ENCODE peak calls at places on chromosome 4, in four cellular contexts. Q is cardiac muscle cell, W is ascending aorta, V is Karpas-422. D is an unnamed sample.

GRCh38 chr4:21512351-21512750 is 436.2 kb downstream of the KCNIP4 start:
- DNase-seq in Q (peak; percentile 73), W (no peak), V (peak; percentile 74), D (no peak)

GRCh38 chr4:14446311-14446710 is 556.0 kb upstream of the CPEB2 start:
- DNase-seq in Q (no peak), W (no peak), V (no peak), D (no peak)

GRCh38 chr4:24910504-24910903 is 2.3 kb downstream of the CCDC149 start:
- DNase-seq in Q (no peak), W (no peak), V (no peak), D (no peak)

GRCh38 chr4:3813151-3813905 is 47.1 kb downstream of the ADRA2C start:
- DNase-seq in Q (no peak), W (no peak), V (no peak), D (peak; percentile 8)

GRCh38 chr4:47451657-47452056 is 11.8 kb downstream of the COMMD8 start:
- DNase-seq in Q (no peak), W (no peak), V (no peak), D (peak; percentile 46)

GRCh38 chr4:54165011-54165410 is 64.1 kb upstream of the PDGFRA start:
- DNase-seq in Q (no peak), W (no peak), V (no peak), D (no peak)

GRCh38 chr4:102781570-102781969 is 20.8 kb upstream of the MANBA start:
- DNase-seq in Q (no peak), W (no peak), V (no peak), D (no peak)

GRCh38 chr4:6092131-6092530 is 73.9 kb upstream of the C4orf50 start:
- DNase-seq in Q (no peak), W (no peak), V (no peak), D (no peak)

GRCh38 chr4:136637071-136637777 is 895.1 kb downstream of the PCDH18 start:
- DNase-seq in Q (peak; percentile 44), W (no peak), V (peak; percentile 55), D (no peak)

GRCh38 chr4:42280327-42281095 is 116.8 kb upstream of the SHISA3 start:
- DNase-seq in Q (peak; percentile 35), W (no peak), V (peak; percentile 85), D (no peak)

GRCh38 chr4:113159901-113160545 is 110.6 kb downstream of the ANK2 start:
- DNase-seq in Q (no peak), W (no peak), V (no peak), D (no peak)

GRCh38 chr4:98113005-98113404 is 30.3 kb downstream of the STPG2 start:
- DNase-seq in Q (peak; percentile 48), W (no peak), V (peak; percentile 67), D (no peak)

GRCh38 chr4:112266823-112267222 is 18.9 kb downstream of the TIFA start:
- DNase-seq in Q (no peak), W (no peak), V (peak; percentile 57), D (no peak)

GRCh38 chr4:153094435-153094834 is 109.8 kb upstream of the TRIM2 start:
- DNase-seq in Q (no peak), W (no peak), V (no peak), D (no peak)

GRCh38 chr4:122710434-122711308 is 21.8 kb upstream of the BBS12 start:
- DNase-seq in Q (peak; percentile 13), W (no peak), V (no peak), D (no peak)

GRCh38 chr4:121217385-121217784 is 53.3 kb upstream of the TNIP3 start:
- DNase-seq in Q (no peak), W (no peak), V (no peak), D (no peak)

GRCh38 chr4:9765091-9765490 is 16.3 kb upstream of the DRD5 start:
- DNase-seq in Q (peak; percentile 19), W (no peak), V (peak; percentile 75), D (no peak)

GRCh38 chr4:48268956-48269860 is at the start of gene TEC:
- DNase-seq in Q (peak; percentile 60), W (peak; percentile 74), V (peak; percentile 43), D (peak; percentile 82)

GRCh38 chr4:169615467-169616106 is 3.2 kb upstream of the NEK1 start:
- DNase-seq in Q (no peak), W (no peak), V (no peak), D (no peak)

GRCh38 chr4:129138762-129139496 is 43.0 kb downstream of the C4orf33 start:
- DNase-seq in Q (no peak), W (no peak), V (no peak), D (no peak)

GRCh38 chr4:48931459-48931858 is 24.9 kb upstream of the OCIAD2 start:
- DNase-seq in Q (no peak), W (no peak), V (peak; percentile 27), D (no peak)

GRCh38 chr4:38357546-38357945 is 306.5 kb upstream of the KLF3 start:
- DNase-seq in Q (no peak), W (no peak), V (no peak), D (no peak)

GRCh38 chr4:108118505-108118904 is 50.2 kb downstream of the LEF1 start:
- DNase-seq in Q (no peak), W (no peak), V (no peak), D (no peak)

GRCh38 chr4:2936773-2937145 is 26.4 kb downstream of the NOP14 start:
- DNase-seq in Q (no peak), W (peak; percentile 60), V (peak; percentile 57), D (no peak)

GRCh38 chr4:95165926-95166524 is 382.7 kb downstream of the UNC5C start:
- DNase-seq in Q (peak; percentile 87), W (no peak), V (peak; percentile 83), D (no peak)

GRCh38 chr4:148207074-148207473 is 235.1 kb downstream of the NR3C2 start:
- DNase-seq in Q (no peak), W (no peak), V (no peak), D (no peak)

GRCh38 chr4:67465032-67465762 is 80.1 kb downstream of the CENPC start:
- DNase-seq in Q (peak; percentile 65), W (no peak), V (no peak), D (no peak)

GRCh38 chr4:127307996-127308395 is 324.8 kb upstream of the INTU start:
- DNase-seq in Q (no peak), W (no peak), V (no peak), D (no peak)
- H3K9me3 ChIP-seq in Q (no peaks in the 10 kb centered on the region), W (no peaks in the 10 kb centered on the region), V (peaks cover 4% of the 10 kb centered on the region), D (no peaks in the 10 kb centered on the region)

DNA sequence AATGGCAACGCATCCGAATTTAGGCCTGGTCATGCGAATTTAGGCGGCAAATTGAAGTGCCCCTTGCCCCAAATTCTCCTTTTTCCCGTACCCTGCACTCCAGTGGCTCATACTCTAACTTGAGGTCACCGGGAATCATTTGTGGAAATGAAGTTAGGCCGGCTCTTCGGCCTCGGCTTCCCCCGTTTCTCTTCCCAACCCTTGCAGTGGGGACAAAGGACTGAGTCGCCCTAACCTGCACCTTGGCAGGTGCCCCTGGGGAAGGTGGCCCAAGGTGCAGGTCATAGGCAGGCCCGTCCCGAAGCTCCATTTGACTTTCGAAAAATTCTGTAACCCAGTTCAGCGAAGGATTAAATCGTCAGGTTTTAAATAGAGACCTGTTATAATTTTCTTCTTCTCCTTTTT is 811 bp downstream of the SRD5A3 start:
- DNase-seq in Q (no peak), W (no peak), V (no peak), D (no peak)
- H3K4me3 ChIP-seq in Q (peak overlapping the region; percentile 76), W (peak overlapping the region; percentile 73), V (peak overlapping the region; percentile 80), D (peak overlapping the region; percentile 69)

GRCh38 chr4:374298-375160 is 36.9 kb downstream of the ZNF141 start:
- DNase-seq in Q (no peak), W (no peak), V (no peak), D (no peak)
- H3K9me3 ChIP-seq in Q (peaks cover 25% of the 10 kb centered on the region), W (peaks cover 94% of the 10 kb centered on the region), V (peaks cover 64% of the 10 kb centered on the region), D (peaks cover 17% of the 10 kb centered on the region)

GRCh38 chr4:186840771-186841301 is 117.2 kb upstream of the FAT1 start:
- DNase-seq in Q (no peak), W (peak; percentile 66), V (no peak), D (peak; percentile 72)
- H3K4me3 ChIP-seq in Q (no peak overlapping the region), W (no peak overlapping the region), V (no peak overlapping the region), D (no peak overlapping the region)

GRCh38 chr4:1310796-1311715 is 21.4 kb downstream of the MAEA start:
- DNase-seq in Q (no peak), W (no peak), V (no peak), D (peak; percentile 54)
- H3K9me3 ChIP-seq in Q (no peaks in the 10 kb centered on the region), W (no peaks in the 10 kb centered on the region), V (no peaks in the 10 kb centered on the region), D (no peaks in the 10 kb centered on the region)

GRCh38 chr4:183773790-183774189 is 114.7 kb downstream of the TRAPPC11 start:
- DNase-seq in Q (no peak), W (no peak), V (no peak), D (no peak)
- H3K4me3 ChIP-seq in Q (no peak overlapping the region), W (no peak overlapping the region), V (no peak overlapping the region), D (no peak overlapping the region)

GRCh38 chr4:174989791-174990190 is 71.6 kb downstream of the ADAM29 start:
- DNase-seq in Q (no peak), W (no peak), V (no peak), D (no peak)
- H3K9me3 ChIP-seq in Q (no peaks in the 10 kb centered on the region), W (peaks cover 5% of the 10 kb centered on the region), V (no peaks in the 10 kb centered on the region), D (no peaks in the 10 kb centered on the region)

D was measured in right cardiac atrium.